ENCODE peak calls at places on chromosome 15, in eight cellular contexts. A is glutamatergic neuron, V is astrocyte, N is cardiac fibroblast, E is fibroblast of pulmonary artery, U is left ventricle myocardium inferior, J is AG10803, H is hepatocyte. L is an unnamed sample.

GRCh38 chr15:42727740-42728355 is 9.1 kb downstream of the CDAN1 start:
- DNase-seq in A (peak), V (no peak), N (no peak), E (no peak), U (no peak), J (no peak), H (peak), L (no peak)

GRCh38 chr15:69887553-69887952 is 210.2 kb downstream of the TLE3 start:
- DNase-seq in A (no peak), V (no peak), N (no peak), E (no peak), U (no peak), J (no peak), H (no peak), L (no peak)

GRCh38 chr15:58241872-58242271 is 103.7 kb downstream of the AQP9 start:
- DNase-seq in A (no peak), V (no peak), N (no peak), E (no peak), U (no peak), J (peak), H (no peak), L (no peak)

GRCh38 chr15:99117111-99117510 is 12.2 kb downstream of the SYNM start:
- DNase-seq in A (no peak), V (no peak), N (no peak), E (no peak), U (no peak), J (no peak), H (no peak), L (no peak)

GRCh38 chr15:65258370-65258769 is 28.3 kb downstream of the PARP16 start:
- DNase-seq in A (no peak), V (no peak), N (no peak), E (no peak), U (no peak), J (peak), H (no peak), L (no peak)

GRCh38 chr15:67998599-67999122 is 55.5 kb upstream of the PIAS1 start:
- DNase-seq in A (no peak), V (peak), N (peak), E (peak), U (no peak), J (peak), H (no peak), L (peak)

GRCh38 chr15:67033012-67033411 is 32.4 kb upstream of the SMAD3 start:
- DNase-seq in A (no peak), V (no peak), N (no peak), E (no peak), U (no peak), J (no peak), H (no peak), L (no peak)

GRCh38 chr15:76333720-76334437 is 2.7 kb upstream of the ISL2 start:
- DNase-seq in A (peak), V (no peak), N (peak), E (no peak), U (no peak), J (no peak), H (no peak), L (no peak)

GRCh38 chr15:74291101-74292071 is 55.3 kb downstream of the CCDC33 start:
- DNase-seq in A (peak), V (peak), N (peak), E (peak), U (peak), J (peak), H (peak), L (peak)

GRCh38 chr15:98164573-98164972 is 204.1 kb downstream of the ARRDC4 start:
- DNase-seq in A (no peak), V (no peak), N (peak), E (no peak), U (no peak), J (peak), H (no peak), L (peak)

GRCh38 chr15:36951747-36952247 is 148.6 kb downstream of the MEIS2 start:
- DNase-seq in A (no peak), V (peak), N (peak), E (peak), U (no peak), J (peak), H (no peak), L (peak)

GRCh38 chr15:85976986-85977385 is 102.7 kb upstream of the AGBL1 start:
- DNase-seq in A (no peak), V (peak), N (peak), E (no peak), U (no peak), J (peak), H (no peak), L (no peak)

GRCh38 chr15:40310001-40310959 is 2.5 kb upstream of the PLCB2 start:
- DNase-seq in A (peak), V (no peak), N (peak), E (peak), U (peak), J (no peak), H (peak), L (peak)

GRCh38 chr15:81165565-81165964 is 31.1 kb upstream of the IL16 start:
- DNase-seq in A (no peak), V (no peak), N (no peak), E (no peak), U (no peak), J (peak), H (no peak), L (no peak)

GRCh38 chr15:61115679-61116078 is 113.4 kb downstream of the RORA start:
- DNase-seq in A (no peak), V (peak), N (peak), E (no peak), U (no peak), J (peak), H (no peak), L (no peak)

GRCh38 chr15:40693904-40694705 is 869 bp upstream of the RAD51 start:
- DNase-seq in A (no peak), V (peak), N (peak), E (peak), U (no peak), J (no peak), H (no peak), L (peak)

GRCh38 chr15:71272932-71273331 is 157.7 kb downstream of the THSD4 start:
- DNase-seq in A (no peak), V (peak), N (peak), E (peak), U (no peak), J (peak), H (no peak), L (peak)

GRCh38 chr15:41401904-41402267 is 410 bp downstream of the NDUFAF1 start:
- DNase-seq in A (no peak), V (no peak), N (no peak), E (no peak), U (no peak), J (peak), H (no peak), L (no peak)

GRCh38 chr15:71493526-71493925 is 316.8 kb upstream of the NR2E3 start:
- DNase-seq in A (no peak), V (no peak), N (no peak), E (no peak), U (no peak), J (no peak), H (no peak), L (no peak)

GRCh38 chr15:57323299-57323805 is 53.0 kb upstream of the CGNL1 start:
- DNase-seq in A (no peak), V (no peak), N (no peak), E (no peak), U (peak), J (no peak), H (no peak), L (no peak)

DNA sequence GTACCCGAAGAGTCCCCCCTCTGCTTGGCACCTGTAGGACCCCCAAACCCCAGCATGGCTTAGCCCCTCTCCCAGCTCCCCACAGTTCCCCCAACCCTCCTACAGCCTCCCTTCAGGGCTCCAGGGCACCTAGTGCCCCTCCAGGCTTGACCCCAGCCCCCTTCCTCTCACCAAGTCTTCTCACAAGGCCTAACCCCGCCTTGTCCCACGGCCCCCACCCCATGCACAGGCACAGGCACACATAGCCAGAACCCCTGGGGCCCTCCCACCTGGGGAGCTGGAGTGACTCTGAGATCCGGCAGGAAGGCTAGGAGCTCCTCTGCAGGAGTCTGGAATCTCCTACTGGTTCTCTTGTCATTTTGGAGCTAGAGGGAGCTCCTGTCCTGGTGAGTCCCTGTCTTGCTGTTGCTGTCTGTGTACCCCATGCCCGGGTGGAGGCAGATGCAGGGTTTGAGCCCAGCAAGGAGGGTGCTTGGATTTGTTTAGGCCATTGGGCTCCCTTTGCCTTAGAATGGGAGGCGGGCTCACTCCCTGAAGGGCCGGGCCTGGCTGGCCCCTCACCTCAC is 39.6 kb downstream of the KLF13 start:
- DNase-seq in A (no peak), V (no peak), N (peak), E (peak), U (peak), J (peak), H (no peak), L (no peak)
- TF ChIP-seq CTCF in A (no peak), V (no peak), N (peak), E (peak), U (peak), J (peak), H (no peak), L (no peak)

GRCh38 chr15:77419836-77420609 is at the start of gene PEAK1:
- DNase-seq in A (peak), V (peak), N (peak), E (peak), U (peak), J (peak), H (peak), L (peak)

GRCh38 chr15:77417642-77418041 is 2.3 kb downstream of the PEAK1 start:
- DNase-seq in A (no peak), V (peak), N (peak), E (no peak), U (no peak), J (peak), H (no peak), L (peak)

GRCh38 chr15:77420610-77421369 is at the start of gene HMG20A:
- DNase-seq in A (peak), V (peak), N (peak), E (peak), U (peak), J (peak), H (peak), L (peak)

GRCh38 chr15:77418341-77419049 is 1.4 kb downstream of the PEAK1 start:
- DNase-seq in A (no peak), V (peak), N (peak), E (peak), U (no peak), J (peak), H (no peak), L (peak)

DNA sequence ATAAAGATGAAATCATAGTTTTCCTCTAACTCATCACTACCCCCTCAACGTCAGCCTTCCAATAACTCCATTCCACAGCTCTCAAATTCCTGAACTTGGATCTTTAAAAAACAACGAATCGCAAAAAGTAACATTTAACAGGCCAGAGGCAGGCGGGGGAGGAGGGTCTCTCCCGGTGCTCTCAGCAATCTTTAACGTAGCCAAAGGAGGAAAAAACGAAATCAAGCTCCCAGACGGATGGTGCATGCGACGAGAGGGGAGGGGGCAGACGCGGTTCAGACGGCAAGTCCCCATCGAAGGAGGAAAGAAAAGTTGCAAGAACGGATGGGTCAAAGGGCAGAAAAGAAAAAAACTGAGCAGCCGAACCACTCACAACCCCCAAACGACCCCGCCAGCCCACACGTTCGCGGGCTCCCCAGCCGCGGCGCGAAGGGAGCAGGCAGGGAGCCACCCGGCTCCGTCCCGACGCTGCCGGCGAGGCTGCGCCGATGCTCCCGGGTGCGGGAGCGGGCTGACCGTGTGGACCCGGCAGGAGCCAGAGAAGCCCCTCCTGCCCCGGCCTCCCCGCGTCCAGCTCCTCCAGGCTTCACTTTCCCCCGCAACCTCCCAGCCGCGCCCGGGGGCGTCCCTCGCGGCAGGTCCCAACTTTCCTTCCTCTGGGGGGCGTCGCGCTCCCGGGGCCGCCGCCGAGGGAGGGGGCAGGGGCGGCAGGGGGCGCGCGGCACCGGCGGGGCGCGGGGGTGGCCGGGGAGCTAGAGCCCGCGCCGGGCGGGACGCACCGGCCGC is 661 bp downstream of the PEAK1 start:
- DNase-seq in A (peak), V (peak), N (peak), E (peak), U (peak), J (peak), H (peak), L (peak)
- TF ChIP-seq CTCF in A (no peak), V (no peak), N (no peak), E (no peak), U (peak), J (peak), H (peak), L (peak)

GRCh38 chr15:87032291-87032690 is 952.6 kb downstream of the AGBL1 start:
- DNase-seq in A (no peak), V (peak), N (no peak), E (no peak), U (no peak), J (no peak), H (no peak), L (peak)

GRCh38 chr15:87038404-87038803 is 958.7 kb downstream of the AGBL1 start:
- DNase-seq in A (no peak), V (no peak), N (peak), E (no peak), U (no peak), J (peak), H (no peak), L (peak)

GRCh38 chr15:87034886-87035285 is 955.2 kb downstream of the AGBL1 start:
- DNase-seq in A (no peak), V (no peak), N (no peak), E (no peak), U (no peak), J (no peak), H (no peak), L (no peak)

GRCh38 chr15:87031545-87032230 is 952.0 kb downstream of the AGBL1 start:
- DNase-seq in A (no peak), V (no peak), N (no peak), E (no peak), U (no peak), J (peak), H (no peak), L (peak)

DNA sequence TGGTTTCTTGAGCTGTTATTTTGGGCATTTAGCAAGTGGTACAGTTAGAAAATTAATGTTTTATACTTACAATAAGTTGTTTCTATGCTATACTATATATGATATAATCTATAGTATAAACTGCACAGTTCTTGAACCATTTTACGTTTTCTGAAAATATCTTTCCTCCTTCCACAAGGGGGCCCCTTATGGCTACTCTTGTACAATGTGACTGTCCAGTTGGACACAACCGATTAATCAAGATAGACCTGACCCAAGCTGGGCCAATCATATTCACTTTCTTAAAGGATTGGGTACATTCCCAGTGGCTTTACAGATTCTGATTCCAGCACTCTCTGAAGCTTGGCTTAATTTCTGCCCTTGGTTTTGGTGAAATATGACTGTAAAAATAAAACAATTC is 953.4 kb downstream of the AGBL1 start:
- DNase-seq in A (no peak), V (no peak), N (peak), E (peak), U (no peak), J (no peak), H (peak), L (peak)
- TF ChIP-seq CTCF in A (peak), V (peak), N (peak), E (peak), U (peak), J (peak), H (peak), L (peak)

DNA sequence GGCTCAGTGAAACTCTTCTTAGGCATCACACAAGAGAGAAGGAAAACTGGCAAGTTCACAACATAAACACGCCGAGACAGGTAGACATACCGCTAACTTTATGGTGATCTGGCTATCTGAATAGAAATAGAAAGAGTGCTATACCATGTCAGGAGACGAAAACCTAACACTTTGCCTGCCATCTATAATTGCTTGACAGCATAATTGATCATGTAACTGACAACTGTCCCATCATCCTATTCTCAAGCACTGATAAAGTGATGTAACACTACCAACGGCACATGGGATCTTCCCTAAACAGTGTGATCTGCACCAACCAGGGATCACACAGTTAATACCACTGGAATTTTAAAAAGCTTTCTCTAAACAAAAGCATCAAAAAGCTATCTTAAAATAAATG is 270.9 kb upstream of the NSMCE3 start:
- DNase-seq in A (no peak), V (no peak), N (no peak), E (no peak), U (no peak), J (no peak), H (no peak), L (no peak)
- TF ChIP-seq CTCF in A (no peak), V (no peak), N (no peak), E (no peak), U (no peak), J (no peak), H (no peak), L (no peak)

DNA sequence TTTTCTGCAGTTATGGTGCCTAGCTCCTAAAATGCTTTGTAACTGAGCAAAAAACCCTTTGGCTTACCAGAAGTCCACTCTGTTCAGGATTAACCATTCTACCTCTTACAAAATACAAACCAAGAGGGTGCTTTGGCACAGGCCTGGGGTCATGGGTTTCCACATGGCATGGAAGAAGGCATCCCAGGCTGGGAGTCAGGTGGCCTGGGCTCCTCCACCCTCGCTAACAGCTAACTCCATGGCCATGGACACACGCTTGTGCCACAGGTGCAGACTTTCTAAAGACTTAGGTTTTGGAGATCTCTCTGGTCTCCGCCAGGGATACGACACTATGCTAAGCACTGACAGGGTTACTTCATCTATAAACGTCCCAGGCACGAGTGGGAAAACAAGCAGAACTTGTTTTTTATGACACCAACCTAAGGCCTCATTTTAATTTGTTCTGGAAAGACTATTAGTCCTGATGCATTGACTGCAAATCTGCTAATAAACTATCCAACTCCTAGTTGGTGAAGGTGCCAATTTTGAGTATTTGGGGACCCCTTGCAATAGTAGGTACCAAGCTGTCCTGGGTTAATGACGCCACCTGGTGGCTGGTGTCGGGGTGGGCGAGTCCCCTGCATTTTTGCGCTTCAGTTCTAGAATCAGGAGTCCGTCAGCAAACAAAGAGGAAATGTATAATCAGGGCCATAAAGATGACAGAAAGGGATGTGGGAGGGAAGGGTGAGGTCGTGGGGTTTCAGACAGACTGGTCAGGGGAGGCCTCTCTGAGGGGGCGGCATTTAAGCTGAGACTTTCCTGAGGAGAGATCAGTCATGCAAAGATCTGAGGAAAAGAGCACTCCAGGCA is 10.3 kb upstream of the ALDH1A3 start:
- DNase-seq in A (peak), V (no peak), N (no peak), E (no peak), U (no peak), J (no peak), H (no peak), L (no peak)
- TF ChIP-seq CTCF in A (peak), V (peak), N (peak), E (peak), U (no peak), J (peak), H (peak), L (peak)

DNA sequence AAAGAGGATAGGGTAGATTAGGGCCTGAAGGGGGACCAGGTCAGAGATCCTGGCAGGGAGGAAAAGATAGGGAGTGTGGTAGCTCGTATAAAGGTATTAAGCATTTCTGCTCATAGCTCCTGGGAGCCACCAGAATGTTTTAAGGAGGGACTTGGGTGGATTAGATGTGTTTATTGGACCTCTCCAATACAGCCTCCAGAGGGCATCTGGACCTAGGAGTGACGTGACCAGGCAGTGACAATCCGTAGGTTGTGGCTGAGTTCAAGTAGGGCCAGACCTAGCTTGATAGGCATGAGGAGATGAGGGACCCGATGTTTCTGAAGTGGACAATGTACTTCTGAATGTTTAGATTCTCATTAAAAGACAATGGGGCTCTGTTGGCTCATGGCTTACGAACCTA is 435.2 kb downstream of the MCTP2 start:
- DNase-seq in A (no peak), V (no peak), N (no peak), E (no peak), U (no peak), J (no peak), H (no peak), L (no peak)
- TF ChIP-seq CTCF in A (no peak), V (no peak), N (no peak), E (no peak), U (no peak), J (no peak), H (no peak), L (no peak)

GRCh38 chr15:49723981-49724380 is 103.1 kb downstream of the DTWD1 start:
- DNase-seq in A (no peak), V (no peak), N (no peak), E (no peak), U (no peak), J (no peak), H (no peak), L (no peak)
- TF ChIP-seq CTCF in A (no peak), V (no peak), N (no peak), E (no peak), U (no peak), J (no peak), H (no peak), L (no peak)

GRCh38 chr15:29364429-29365078 is 94.9 kb upstream of the NSMCE3 start:
- DNase-seq in A (peak), V (peak), N (peak), E (peak), U (no peak), J (peak), H (no peak), L (peak)
- TF ChIP-seq CTCF in A (peak), V (peak), N (peak), E (peak), U (peak), J (peak), H (peak), L (peak)